ENCODE peak calls at places on chromosomes 1 and 21, in eight cellular contexts. C, M, I, A, L, U, Q and X are unnamed samples.

GRCh38 chr1:80673935-80674597 is 1126.7 kb upstream of the ADGRL2 start:
- DNase-seq in C (no peak), M (no peak), I (no peak), A (peak), L (no peak), U (no peak), Q (peak), X (no peak)

GRCh38 chr1:228515200-228515834 is 28.1 kb downstream of the RNF187 start:
- DNase-seq in C (no peak), M (peak), I (peak), A (peak), L (no peak), U (no peak), Q (peak), X (no peak)

GRCh38 chr1:184813528-184814089 is 59.0 kb upstream of the EDEM3 start:
- DNase-seq in C (no peak), M (no peak), I (no peak), A (no peak), L (no peak), U (no peak), Q (no peak), X (no peak)

GRCh38 chr1:28437924-28438699 is 67.7 kb upstream of the RCC1 start:
- DNase-seq in C (peak), M (no peak), I (no peak), A (peak), L (peak), U (peak), Q (peak), X (peak)

GRCh38 chr1:177983824-177984528 is 14.1 kb upstream of the SEC16B start:
- DNase-seq in C (no peak), M (peak), I (peak), A (peak), L (peak), U (peak), Q (peak), X (peak)

GRCh38 chr1:87473203-87473661 is 144.6 kb downstream of the LMO4 start:
- DNase-seq in C (no peak), M (no peak), I (no peak), A (no peak), L (no peak), U (no peak), Q (no peak), X (no peak)

GRCh38 chr1:246383217-246383616 is 123.9 kb downstream of the SMYD3 start:
- DNase-seq in C (no peak), M (no peak), I (no peak), A (peak), L (no peak), U (no peak), Q (no peak), X (no peak)

GRCh38 chr1:113118266-113118665 is 45.3 kb downstream of the LRIG2 start:
- DNase-seq in C (no peak), M (no peak), I (no peak), A (no peak), L (no peak), U (no peak), Q (no peak), X (no peak)

GRCh38 chr21:20459838-20460237 is 538.4 kb upstream of the NCAM2 start:
- DNase-seq in C (no peak), M (no peak), I (no peak), A (no peak), L (no peak), U (no peak), Q (no peak), X (no peak)

GRCh38 chr21:37618081-37618480 is 251.5 kb downstream of the DYRK1A start:
- DNase-seq in C (no peak), M (no peak), I (no peak), A (no peak), L (no peak), U (no peak), Q (no peak), X (no peak)

GRCh38 chr1:22282281-22282970 is 139.5 kb upstream of the WNT4 start:
- DNase-seq in C (no peak), M (no peak), I (no peak), A (no peak), L (no peak), U (no peak), Q (no peak), X (no peak)

GRCh38 chr1:63772876-63773275 is 941 bp upstream of the ROR1 start:
- DNase-seq in C (no peak), M (no peak), I (no peak), A (no peak), L (no peak), U (no peak), Q (peak), X (no peak)

GRCh38 chr1:151458936-151459330 is 361 bp downstream of the POGZ start:
- DNase-seq in C (peak), M (peak), I (peak), A (peak), L (peak), U (peak), Q (peak), X (no peak)

GRCh38 chr1:230868736-230869385 is 540 bp upstream of the C1orf198 start:
- DNase-seq in C (no peak), M (peak), I (peak), A (peak), L (peak), U (no peak), Q (peak), X (no peak)

GRCh38 chr1:209074575-209075250 is 508.8 kb upstream of the CAMK1G start:
- DNase-seq in C (no peak), M (no peak), I (no peak), A (no peak), L (no peak), U (no peak), Q (no peak), X (no peak)

GRCh38 chr1:66678151-66678550 is 74.1 kb upstream of the DYNLT5 start:
- DNase-seq in C (no peak), M (no peak), I (no peak), A (no peak), L (no peak), U (no peak), Q (no peak), X (no peak)

GRCh38 chr1:201363455-201363854 is 14.0 kb downstream of the TNNT2 start:
- DNase-seq in C (no peak), M (no peak), I (no peak), A (no peak), L (no peak), U (no peak), Q (no peak), X (no peak)

GRCh38 chr1:84505167-84506001 is 802 bp upstream of the SPATA1 start:
- DNase-seq in C (peak), M (peak), I (peak), A (peak), L (peak), U (peak), Q (peak), X (no peak)

GRCh38 chr21:14116080-14116481 is 94.7 kb downstream of the LIPI start:
- DNase-seq in C (no peak), M (no peak), I (no peak), A (no peak), L (no peak), U (no peak), Q (no peak), X (no peak)

GRCh38 chr1:39084191-39084590 is 58.0 kb downstream of the NDUFS5 start:
- DNase-seq in C (no peak), M (no peak), I (no peak), A (no peak), L (no peak), U (no peak), Q (no peak), X (no peak)

GRCh38 chr1:81224222-81224621 is 576.5 kb upstream of the ADGRL2 start:
- DNase-seq in C (no peak), M (no peak), I (no peak), A (no peak), L (no peak), U (no peak), Q (no peak), X (no peak)

GRCh38 chr1:239732770-239733169 is 346.4 kb downstream of the CHRM3 start:
- DNase-seq in C (no peak), M (no peak), I (no peak), A (no peak), L (no peak), U (no peak), Q (no peak), X (no peak)

GRCh38 chr1:30908886-30909777 is 574 bp upstream of the SDC3 start:
- DNase-seq in C (no peak), M (no peak), I (no peak), A (no peak), L (peak), U (no peak), Q (no peak), X (no peak)

GRCh38 chr1:11929849-11930248 is 3.6 kb upstream of the KIAA2013 start:
- DNase-seq in C (peak), M (no peak), I (peak), A (no peak), L (peak), U (no peak), Q (peak), X (no peak)

GRCh38 chr1:70745199-70745598 is 302.4 kb downstream of the PTGER3 start:
- DNase-seq in C (no peak), M (no peak), I (no peak), A (peak), L (no peak), U (no peak), Q (peak), X (no peak)

GRCh38 chr21:42465008-42465878 is 30.8 kb downstream of the RSPH1 start:
- DNase-seq in C (no peak), M (no peak), I (no peak), A (peak), L (no peak), U (no peak), Q (no peak), X (no peak)